ENCODE peak calls at places on chromosomes 13 and 19, in seven cellular contexts. T is mucosa of descending colon, K is A549, E is esophagus muscularis mucosa, J is mammary epithelial cell, N is IMR-90, C is Panc1. H is an unnamed sample.

GRCh38 chr13:63636231-63636993 is 2220.8 kb upstream of the PCDH20 start:
- DNase-seq in T (no peak), K (peak), E (no peak), J (no peak), N (no peak), C (peak), H (no peak)

GRCh38 chr13:50374517-50374916 is 359.3 kb downstream of the KCNRG start:
- DNase-seq in T (no peak), K (no peak), E (no peak), J (no peak), N (no peak), C (no peak), H (no peak)

GRCh38 chr19:55319786-55320185 is 5.4 kb downstream of the TMEM150B start:
- DNase-seq in T (no peak), K (no peak), E (no peak), J (no peak), N (peak), C (no peak), H (peak)

GRCh38 chr13:108463365-108463764 is 166.0 kb upstream of the MYO16 start:
- DNase-seq in T (no peak), K (peak), E (no peak), J (peak), N (peak), C (no peak), H (peak)

GRCh38 chr19:40129425-40129824 is 38.7 kb upstream of the ZNF780A start:
- DNase-seq in T (no peak), K (no peak), E (no peak), J (no peak), N (no peak), C (no peak), H (no peak)

GRCh38 chr19:38917921-38918491 is 6.0 kb upstream of the CCER2 start:
- DNase-seq in T (peak), K (peak), E (no peak), J (no peak), N (no peak), C (no peak), H (peak)

GRCh38 chr13:105445793-105446192 is 1089.7 kb downstream of the EFNB2 start:
- DNase-seq in T (no peak), K (no peak), E (no peak), J (no peak), N (peak), C (no peak), H (no peak)

GRCh38 chr13:109213714-109214113 is 572.7 kb downstream of the IRS2 start:
- DNase-seq in T (no peak), K (no peak), E (no peak), J (peak), N (no peak), C (no peak), H (peak)

GRCh38 chr13:60158321-60158801 is 5.4 kb downstream of the DIAPH3 start:
- DNase-seq in T (no peak), K (no peak), E (no peak), J (no peak), N (no peak), C (no peak), H (no peak)

GRCh38 chr13:99339736-99340392 is 32.7 kb upstream of the GPR183 start:
- DNase-seq in T (peak), K (no peak), E (peak), J (no peak), N (peak), C (no peak), H (peak)

GRCh38 chr13:105471683-105472082 is 1063.8 kb downstream of the EFNB2 start:
- DNase-seq in T (no peak), K (no peak), E (no peak), J (no peak), N (peak), C (no peak), H (peak)

GRCh38 chr19:45151821-45152503 is 8.8 kb downstream of the NKPD1 start:
- DNase-seq in T (no peak), K (no peak), E (no peak), J (no peak), N (no peak), C (no peak), H (no peak)

GRCh38 chr19:45156231-45156630 is 4.6 kb downstream of the NKPD1 start:
- DNase-seq in T (no peak), K (no peak), E (no peak), J (no peak), N (no peak), C (no peak), H (no peak)

GRCh38 chr19:45153339-45154063 is 7.3 kb downstream of the NKPD1 start:
- DNase-seq in T (no peak), K (no peak), E (no peak), J (no peak), N (peak), C (no peak), H (no peak)

GRCh38 chr19:45152504-45153338 is 8.1 kb downstream of the NKPD1 start:
- DNase-seq in T (peak), K (no peak), E (no peak), J (no peak), N (peak), C (no peak), H (peak)

GRCh38 chr19:45154064-45154827 is 6.5 kb downstream of the NKPD1 start:
- DNase-seq in T (no peak), K (no peak), E (no peak), J (peak), N (peak), C (no peak), H (peak)
- H3K4me3 ChIP-seq in T (no peak), K (no peak), E (peak), J (no peak), N (no peak), C (no peak), H (no peak)

GRCh38 chr13:79625517-79625916 is 144.6 kb downstream of the NDFIP2 start:
- DNase-seq in T (no peak), K (no peak), E (no peak), J (no peak), N (no peak), C (no peak), H (no peak)

GRCh38 chr13:79637086-79637763 is 156.3 kb downstream of the NDFIP2 start:
- DNase-seq in T (no peak), K (no peak), E (no peak), J (no peak), N (no peak), C (no peak), H (no peak)

GRCh38 chr13:79626924-79627323 is 146.0 kb downstream of the NDFIP2 start:
- DNase-seq in T (no peak), K (no peak), E (no peak), J (peak), N (no peak), C (no peak), H (peak)

GRCh38 chr13:79628463-79628862 is 147.5 kb downstream of the NDFIP2 start:
- DNase-seq in T (no peak), K (no peak), E (no peak), J (no peak), N (no peak), C (no peak), H (no peak)

DNA sequence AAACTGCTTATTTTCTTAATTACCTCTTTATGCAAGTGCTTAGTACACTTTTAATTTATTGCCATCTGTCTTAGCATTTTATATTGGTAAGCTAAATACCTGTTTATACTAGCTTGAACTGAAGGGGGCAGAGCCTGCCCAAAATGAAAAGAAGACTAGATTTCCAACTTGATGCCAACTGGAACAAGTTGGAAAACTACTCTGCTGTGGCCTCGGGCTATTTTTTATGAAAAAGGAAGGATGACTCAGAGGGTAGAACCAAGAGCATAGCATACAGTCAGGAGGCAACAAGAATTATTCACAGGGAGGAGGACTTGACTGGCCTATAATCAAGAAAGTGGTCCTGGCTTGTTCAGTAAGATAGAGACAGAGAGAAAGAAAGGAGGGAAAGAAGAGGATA is 150.3 kb downstream of the NDFIP2 start:
- DNase-seq in T (no peak), K (peak), E (no peak), J (peak), N (peak), C (peak), H (peak)
- TF ChIP-seq CTCF in T (no peak), K (peak), E (peak), J (peak), N (peak), C (peak), H (peak)

DNA sequence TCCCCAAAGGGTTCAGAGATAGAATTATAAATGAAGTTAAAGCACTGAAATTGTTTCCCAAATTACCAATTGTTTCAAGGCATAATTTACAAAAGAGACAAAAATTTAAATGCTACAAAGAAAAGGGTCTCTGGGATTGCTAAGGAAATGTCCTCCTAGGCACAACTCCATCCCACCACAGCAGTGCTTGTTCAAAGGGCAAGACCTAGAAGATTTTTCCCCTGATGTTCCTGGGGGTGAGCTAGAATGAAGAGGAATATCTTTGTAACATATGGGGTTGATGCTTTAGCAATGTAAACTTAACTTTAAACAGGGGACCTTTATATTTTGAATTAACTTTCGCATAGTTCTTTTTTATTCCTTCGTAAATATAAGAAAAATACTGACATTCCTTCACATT is 1.6 kb downstream of the LCP1 start:
- DNase-seq in T (no peak), K (no peak), E (no peak), J (no peak), N (no peak), C (no peak), H (no peak)
- H3K4me3 ChIP-seq in T (no peak), K (no peak), E (no peak), J (no peak), N (no peak), C (no peak), H (no peak)

DNA sequence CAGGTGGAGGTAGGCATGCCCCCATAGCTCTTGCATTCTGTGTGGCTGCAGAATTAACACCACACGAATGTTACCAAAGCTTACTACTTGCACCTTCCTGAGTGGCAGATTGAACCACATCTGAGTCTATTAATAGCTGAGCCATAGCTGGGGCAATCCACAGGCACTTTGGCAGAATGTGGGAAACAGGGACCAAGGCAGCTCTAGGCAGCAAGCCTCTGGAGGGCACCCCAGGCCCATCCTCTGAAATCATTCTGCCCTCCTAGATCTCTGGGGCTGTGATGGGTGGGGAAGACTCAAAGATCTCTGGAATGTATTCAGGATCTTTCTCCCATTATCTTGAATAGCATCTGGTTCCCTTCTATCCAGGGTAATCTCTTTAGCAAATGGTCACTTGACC is 139.3 kb downstream of the TNFRSF19 start:
- DNase-seq in T (no peak), K (no peak), E (no peak), J (no peak), N (peak), C (no peak), H (no peak)
- TF ChIP-seq CTCF in T (no peak), K (no peak), E (no peak), J (no peak), N (peak), C (no peak), H (no peak)

GRCh38 chr13:72489751-72490150 is 237.7 kb downstream of the MZT1 start:
- DNase-seq in T (no peak), K (no peak), E (no peak), J (no peak), N (no peak), C (no peak), H (no peak)
- H3K4me3 ChIP-seq in T (no peak), K (no peak), E (no peak), J (no peak), N (no peak), C (no peak), H (no peak)

GRCh38 chr13:91078093-91078679 is 269.3 kb upstream of the MIR17HG start:
- DNase-seq in T (no peak), K (peak), E (no peak), J (no peak), N (no peak), C (no peak), H (peak)
- TF ChIP-seq CTCF in T (no peak), K (peak), E (peak), J (peak), N (no peak), C (peak), H (peak)

GRCh38 chr19:51701468-51702100 is 8.5 kb downstream of the SPACA6 start:
- DNase-seq in T (no peak), K (no peak), E (no peak), J (no peak), N (no peak), C (no peak), H (no peak)
- H3K4me3 ChIP-seq in T (no peak), K (no peak), E (no peak), J (no peak), N (no peak), C (no peak), H (no peak)

GRCh38 chr13:91739751-91740150 is 341.3 kb downstream of the GPC5 start:
- DNase-seq in T (no peak), K (no peak), E (no peak), J (no peak), N (no peak), C (no peak), H (no peak)
- TF ChIP-seq CTCF in T (no peak), K (no peak), E (no peak), J (no peak), N (no peak), C (no peak), H (no peak)

GRCh38 chr13:30022796-30023195 is 172.4 kb upstream of the UBL3 start:
- DNase-seq in T (no peak), K (no peak), E (no peak), J (no peak), N (no peak), C (no peak), H (no peak)
- H3K4me3 ChIP-seq in T (no peak), K (no peak), E (no peak), J (no peak), N (no peak), C (no peak), H (no peak)